ENCODE peak calls at places on chromosome 10, in seven cellular contexts. O, D, T, A, F, E and J are unnamed samples. For H3K4me1 and H3K9me3, the result is how much of the 10 kb centered on the place peaks cover.

GRCh38 chr10:81730901-81731300 is 144.1 kb upstream of the NRG3 start:
- DNase-seq in O (no peak), D (no peak), T (no peak), A (no peak), F (no peak), E (no peak), J (no peak)

GRCh38 chr10:74746813-74747212 is 79.6 kb upstream of the KAT6B start:
- DNase-seq in O (no peak), D (no peak), T (no peak), A (no peak), F (no peak), E (no peak), J (no peak)

GRCh38 chr10:28628184-28628893 is 49.0 kb upstream of the BAMBI start:
- DNase-seq in O (peak), D (no peak), T (peak), A (peak), F (peak), E (no peak), J (peak)

GRCh38 chr10:77590344-77591237 is 47.0 kb downstream of the KCNMA1 start:
- DNase-seq in O (no peak), D (no peak), T (peak), A (peak), F (peak), E (peak), J (no peak)

GRCh38 chr10:79932841-79933379 is 16.0 kb downstream of the SFTPD start:
- DNase-seq in O (no peak), D (no peak), T (no peak), A (no peak), F (no peak), E (no peak), J (peak)

GRCh38 chr10:24153537-24153936 is 55.4 kb upstream of the KIAA1217 start:
- DNase-seq in O (peak), D (peak), T (no peak), A (no peak), F (no peak), E (no peak), J (no peak)

GRCh38 chr10:79082631-79083581 is 14.1 kb downstream of the ZMIZ1 start:
- DNase-seq in O (peak), D (no peak), T (no peak), A (no peak), F (no peak), E (no peak), J (no peak)

GRCh38 chr10:101041252-101041761 is 10.3 kb downstream of the SFXN3 start:
- DNase-seq in O (peak), D (peak), T (peak), A (peak), F (peak), E (no peak), J (no peak)

GRCh38 chr10:24456319-24456718 is 247.4 kb downstream of the KIAA1217 start:
- DNase-seq in O (peak), D (no peak), T (no peak), A (no peak), F (no peak), E (no peak), J (no peak)

GRCh38 chr10:24716295-24716694 is 7.4 kb downstream of the ARHGAP21 start:
- DNase-seq in O (no peak), D (peak), T (no peak), A (no peak), F (no peak), E (no peak), J (no peak)

GRCh38 chr10:58063854-58064480 is 203.7 kb downstream of the IPMK start:
- DNase-seq in O (no peak), D (no peak), T (no peak), A (no peak), F (no peak), E (no peak), J (no peak)

GRCh38 chr10:9877978-9878377 is 1139.7 kb upstream of the CELF2 start:
- DNase-seq in O (no peak), D (no peak), T (no peak), A (no peak), F (no peak), E (no peak), J (no peak)

GRCh38 chr10:88116491-88116890 is 253.1 kb downstream of the PTEN start:
- DNase-seq in O (peak), D (no peak), T (no peak), A (no peak), F (no peak), E (no peak), J (no peak)

GRCh38 chr10:128468462-128468861 is 342.2 kb upstream of the MKI67 start:
- DNase-seq in O (no peak), D (no peak), T (no peak), A (no peak), F (no peak), E (no peak), J (no peak)

GRCh38 chr10:75396861-75397570 is 4.5 kb downstream of the ZNF503 start:
- DNase-seq in O (no peak), D (no peak), T (no peak), A (no peak), F (peak), E (peak), J (peak)

GRCh38 chr10:50367732-50368131 is 116.4 kb upstream of the ASAH2 start:
- DNase-seq in O (peak), D (no peak), T (no peak), A (no peak), F (no peak), E (no peak), J (no peak)

GRCh38 chr10:71799785-71800453 is 26.6 kb upstream of the VSIR start:
- DNase-seq in O (no peak), D (no peak), T (no peak), A (peak), F (no peak), E (no peak), J (no peak)

GRCh38 chr10:61758440-61758839 is 95.7 kb downstream of the CABCOCO1 start:
- DNase-seq in O (peak), D (no peak), T (no peak), A (no peak), F (no peak), E (no peak), J (no peak)

GRCh38 chr10:97825020-97825739 is 24.5 kb upstream of the GOLGA7B start:
- DNase-seq in O (no peak), D (no peak), T (no peak), A (no peak), F (no peak), E (no peak), J (no peak)

GRCh38 chr10:125344573-125345121 is 184.3 kb upstream of the CTBP2 start:
- DNase-seq in O (no peak), D (no peak), T (no peak), A (no peak), F (no peak), E (peak), J (no peak)

GRCh38 chr10:3873728-3874461 is 88.9 kb upstream of the KLF6 start:
- DNase-seq in O (peak), D (no peak), T (no peak), A (no peak), F (no peak), E (no peak), J (no peak)

GRCh38 chr10:33901166-33901565 is 566.7 kb upstream of the NRP1 start:
- DNase-seq in O (peak), D (no peak), T (no peak), A (no peak), F (no peak), E (no peak), J (no peak)

GRCh38 chr10:10798543-10799192 is 219.0 kb upstream of the CELF2 start:
- DNase-seq in O (no peak), D (no peak), T (no peak), A (no peak), F (no peak), E (peak), J (peak)

GRCh38 chr10:114611617-114612016 is 46.5 kb downstream of the ABLIM1 start:
- DNase-seq in O (no peak), D (no peak), T (no peak), A (no peak), F (no peak), E (no peak), J (no peak)

GRCh38 chr10:2488606-2489005 is 578.7 kb upstream of the PFKP start:
- DNase-seq in O (no peak), D (no peak), T (no peak), A (no peak), F (no peak), E (no peak), J (no peak)

GRCh38 chr10:103789771-103790201 is 65.6 kb downstream of the SH3PXD2A start:
- DNase-seq in O (no peak), D (no peak), T (no peak), A (no peak), F (no peak), E (no peak), J (no peak)

GRCh38 chr10:69734797-69735468 is 66.8 kb upstream of the COL13A1 start:
- DNase-seq in O (peak), D (no peak), T (no peak), A (no peak), F (peak), E (no peak), J (no peak)
- H3K4me1 ChIP-seq in O (under half), D (under half), T (half or more), A (under half), F (half or more), E (under half), J (under half)

DNA sequence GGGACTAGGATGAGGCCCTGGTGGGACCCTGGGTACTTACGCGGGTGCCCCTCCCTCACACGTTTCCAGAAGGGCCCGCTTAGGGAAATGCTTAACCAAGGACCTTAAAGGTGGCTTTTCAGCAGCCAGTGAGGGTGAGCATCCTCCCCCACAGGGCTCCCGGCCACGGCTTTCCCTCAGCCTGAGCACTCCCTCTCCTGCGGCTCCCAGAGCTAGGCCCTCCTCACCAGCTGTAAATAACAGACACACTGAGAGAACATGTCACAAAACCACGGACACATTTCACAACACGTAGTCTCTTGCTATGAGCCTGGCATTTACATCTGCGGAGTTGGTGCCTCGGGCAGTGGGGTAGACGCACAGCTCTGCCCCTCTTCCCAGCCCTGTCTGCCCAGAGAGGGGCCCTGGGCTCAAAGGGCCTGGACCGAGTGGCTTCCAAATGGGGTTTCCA is 25.2 kb downstream of the GRID1 start:
- DNase-seq in O (no peak), D (no peak), T (no peak), A (peak), F (no peak), E (no peak), J (peak)
- H3K27ac ChIP-seq in O (no peak), D (no peak), T (no peak), A (no peak), F (no peak), E (no peak), J (no peak)

DNA sequence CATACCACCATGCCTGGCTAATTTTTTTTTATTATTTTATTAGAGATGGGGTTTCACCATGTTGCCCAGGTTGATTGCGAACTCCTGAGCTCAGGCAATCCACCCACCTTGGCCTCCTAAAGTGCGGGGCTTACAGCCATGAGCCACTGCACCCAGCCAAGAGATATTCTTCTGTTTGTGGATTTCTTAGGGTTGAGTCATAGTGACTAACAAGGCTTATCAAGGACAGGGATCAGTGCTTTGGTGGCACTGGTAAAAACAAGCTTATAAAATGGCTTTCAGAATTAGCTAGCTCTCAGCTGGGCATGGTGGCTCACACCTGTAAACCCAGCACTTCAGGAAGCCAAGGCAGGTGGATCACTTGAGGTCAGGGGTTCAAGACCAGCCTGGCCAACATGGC is 122.4 kb downstream of the ZNF248 start:
- DNase-seq in O (no peak), D (no peak), T (no peak), A (no peak), F (no peak), E (no peak), J (no peak)
- H3K9me3 ChIP-seq in O (under half), D (under half), T (under half), A (under half), F (under half), E (under half), J (under half)

DNA sequence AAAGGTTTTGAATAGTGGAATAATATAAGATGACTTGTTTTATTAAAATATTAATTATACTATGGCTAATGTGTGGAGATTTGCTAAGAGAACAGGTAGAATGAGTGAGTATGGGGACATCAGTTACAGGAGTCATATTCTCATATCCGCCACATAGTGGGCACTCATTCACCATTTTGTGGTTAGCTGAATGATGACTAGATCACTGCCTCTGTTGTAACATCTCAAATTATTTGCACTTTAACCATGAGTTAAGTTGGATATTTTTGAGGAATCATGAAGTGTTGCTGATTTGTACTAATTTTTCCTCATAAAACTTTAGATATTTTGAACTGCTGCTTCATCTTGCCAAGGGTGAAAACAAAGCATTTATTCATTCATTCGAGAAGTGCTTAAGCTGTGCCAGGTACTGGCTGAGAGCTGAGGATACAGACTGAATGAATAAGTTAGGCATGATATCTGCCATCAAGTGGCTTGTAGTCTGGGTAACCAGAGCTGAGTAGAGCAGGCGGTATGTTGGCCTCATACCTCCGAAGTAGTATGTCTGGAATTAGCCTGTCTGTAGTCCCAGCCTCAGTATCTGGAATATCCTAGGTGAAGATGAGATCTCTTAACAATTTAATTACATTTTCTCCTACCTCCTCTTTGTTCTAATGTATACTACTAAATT is 100.5 kb downstream of the ZEB1 start:
- DNase-seq in O (peak), D (no peak), T (no peak), A (no peak), F (no peak), E (no peak), J (no peak)
- H3K4me1 ChIP-seq in O (under half), D (under half), T (half or more), A (under half), F (half or more), E (under half), J (under half)

GRCh38 chr10:124248646-124249045 is 155.2 kb upstream of the CHST15 start:
- DNase-seq in O (no peak), D (no peak), T (no peak), A (no peak), F (no peak), E (no peak), J (no peak)
- H3K27ac ChIP-seq in O (no peak), D (no peak), T (no peak), A (no peak), F (no peak), E (no peak), J (no peak)

GRCh38 chr10:126948355-126949160 is 43.3 kb downstream of the DOCK1 start:
- DNase-seq in O (no peak), D (no peak), T (no peak), A (no peak), F (no peak), E (no peak), J (no peak)
- H3K9me3 ChIP-seq in O (under half), D (under half), T (under half), A (under half), F (under half), E (under half), J (under half)

DNA sequence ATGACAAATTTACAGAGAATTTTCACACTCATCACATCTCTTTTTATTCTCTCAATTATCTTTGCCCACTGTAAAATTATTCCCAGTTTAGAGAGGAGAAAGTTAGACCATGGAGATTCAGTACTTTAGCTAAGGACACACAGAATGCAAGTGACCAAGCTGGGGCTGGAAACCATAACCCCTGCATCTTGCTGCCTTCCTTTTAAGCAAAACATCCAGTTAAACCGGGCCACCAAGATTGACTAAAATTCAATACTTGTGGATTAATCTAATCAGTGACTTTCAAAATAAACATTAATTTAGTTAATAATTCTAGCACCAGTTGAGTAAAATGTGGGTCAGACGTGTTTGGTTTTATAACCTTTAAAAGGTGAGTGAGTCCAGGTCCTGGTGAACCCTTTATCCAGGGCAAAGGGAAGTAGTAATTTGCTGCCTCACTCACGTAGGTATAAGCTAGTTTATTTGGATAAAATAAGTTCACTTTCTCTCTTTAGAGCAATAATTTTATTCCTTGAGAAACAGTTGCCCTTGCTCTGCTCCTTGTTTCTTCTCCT is 1.9 kb upstream of the CYP2C8 start:
- DNase-seq in O (no peak), D (no peak), T (no peak), A (no peak), F (no peak), E (no peak), J (no peak)
- H3K4me1 ChIP-seq in O (under half), D (under half), T (under half), A (under half), F (under half), E (under half), J (under half)